ENCODE peak calls at places on chromosome 17, in six cellular contexts. B is stimulated activated CD8-positive, alpha-beta memory T cell treated with anti-CD3 and anti-CD28 coated beads, Interleukin-2, amount 100 ng/mL, for 1 hour; K is MG63; S is head of caudate nucleus; T is effector CD4-positive, alpha-beta T cell; F is CD14-positive monocyte. C is an unnamed sample.

GRCh38 chr17:49951362-49952080 is 17.5 kb upstream of the DLX4 start:
- DNase-seq in B (no peak), K (peak; percentile 78), S (no peak), T (no peak), F (no peak), C (no peak)

GRCh38 chr17:74746922-74747321 is 1.5 kb upstream of the NHERF1 start:
- DNase-seq in B (no peak), K (no peak), S (no peak), T (no peak), F (no peak), C (no peak)

GRCh38 chr17:31156326-31156725 is 61.5 kb downstream of the NF1 start:
- DNase-seq in B (no peak), K (no peak), S (no peak), T (no peak), F (no peak), C (no peak)

GRCh38 chr17:40564883-40565744 is at the start of gene CCR7:
- DNase-seq in B (peak; percentile 72), K (no peak), S (no peak), T (peak; percentile 85), F (no peak), C (no peak)

GRCh38 chr17:6681176-6681575 is 29.6 kb downstream of the C17orf100 start:
- DNase-seq in B (no peak), K (no peak), S (no peak), T (no peak), F (no peak), C (no peak)

GRCh38 chr17:82653651-82654528 is 5.6 kb upstream of the WDR45B start:
- DNase-seq in B (no peak), K (no peak), S (no peak), T (no peak), F (no peak), C (no peak)

GRCh38 chr17:50681260-50682200 is 26.2 kb downstream of the ANKRD40 start:
- DNase-seq in B (no peak), K (peak; percentile 67), S (peak; percentile 63), T (no peak), F (no peak), C (no peak)

GRCh38 chr17:42617956-42618431 is 8.5 kb downstream of the TUBG1 start:
- DNase-seq in B (no peak), K (no peak), S (no peak), T (no peak), F (no peak), C (no peak)

GRCh38 chr17:47789611-47790520 is 31.7 kb downstream of the OSBPL7 start:
- DNase-seq in B (peak; percentile 9), K (peak; percentile 51), S (peak; percentile 66), T (no peak), F (no peak), C (no peak)

GRCh38 chr17:3972281-3972731 is 8.1 kb upstream of the ATP2A3 start:
- DNase-seq in B (no peak), K (no peak), S (no peak), T (no peak), F (no peak), C (no peak)

GRCh38 chr17:75640556-75641119 is 7.4 kb downstream of the SMIM5 start:
- DNase-seq in B (no peak), K (no peak), S (no peak), T (no peak), F (no peak), C (no peak)

GRCh38 chr17:70119545-70119944 is 44.5 kb downstream of the KCNJ16 start:
- DNase-seq in B (no peak), K (no peak), S (no peak), T (no peak), F (no peak), C (no peak)

GRCh38 chr17:77426676-77427386 is 286.1 kb downstream of the SEC14L1 start:
- DNase-seq in B (no peak), K (no peak), S (no peak), T (no peak), F (no peak), C (no peak)

GRCh38 chr17:68006797-68007196 is 10.5 kb upstream of the C17orf58 start:
- DNase-seq in B (no peak), K (peak; percentile 51), S (no peak), T (no peak), F (no peak), C (no peak)

GRCh38 chr17:62966426-62967110 is 533 bp downstream of the TANC2 start:
- DNase-seq in B (peak; percentile 45), K (no peak), S (peak; percentile 52), T (no peak), F (no peak), C (no peak)

GRCh38 chr17:57016764-57017116 is 38.8 kb downstream of the SCPEP1 start:
- DNase-seq in B (no peak), K (peak; percentile 92), S (no peak), T (no peak), F (no peak), C (no peak)

GRCh38 chr17:29133146-29133713 is 47.0 kb downstream of the MYO18A start:
- DNase-seq in B (no peak), K (peak; percentile 84), S (peak; percentile 58), T (no peak), F (no peak), C (no peak)

GRCh38 chr17:64048805-64049204 is 28.4 kb upstream of the ICAM2 start:
- DNase-seq in B (no peak), K (no peak), S (no peak), T (no peak), F (no peak), C (no peak)